ENCODE peak calls at places on chromosomes 11 and 22, in five cellular contexts. N is brain microvascular endothelial cell, K is H9, M is HFFc6, Z is left cardiac atrium. U is an unnamed sample.

GRCh38 chr11:68117896-68118470 is 3.2 kb downstream of the CHKA start:
- DNase-seq in M (no peak), N (no peak), Z (no peak), K (peak; percentile 54), U (no peak)

GRCh38 chr11:33723238-33723881 is 12.9 kb downstream of the CD59 start:
- DNase-seq in Z (peak; percentile 64), N (peak; percentile 95), M (peak; percentile 74), K (no peak), U (peak; percentile 98)

GRCh38 chr11:75339685-75340409 is 11.6 kb downstream of the ARRB1 start:
- DNase-seq in K (no peak), Z (no peak), N (no peak), M (no peak), U (peak; percentile 33)

GRCh38 chr11:36478700-36479329 is 31.3 kb downstream of the TRAF6 start:
- DNase-seq in N (peak; percentile 55), M (peak; percentile 54), K (no peak), Z (no peak), U (peak; percentile 76)

GRCh38 chr22:29310863-29311339 is 4.5 kb downstream of the GAS2L1 start:
- DNase-seq in K (peak; percentile 84), M (peak; percentile 97), Z (peak; percentile 96), N (peak; percentile 98), U (peak; percentile 99)

GRCh38 chr11:47907499-47907898 is 59.3 kb upstream of the NUP160 start:
- DNase-seq in N (peak; percentile 46), Z (no peak), K (no peak), M (no peak), U (peak; percentile 93)

GRCh38 chr22:30933457-30933856 is 35.1 kb downstream of the MORC2 start:
- DNase-seq in K (no peak), M (no peak), Z (no peak), N (no peak), U (no peak)

GRCh38 chr22:19691721-19692341 is 22.5 kb upstream of the SEPTIN5 start:
- DNase-seq in M (peak; percentile 25), Z (no peak), K (peak; percentile 63), N (peak; percentile 44), U (peak; percentile 76)

GRCh38 chr11:120590472-120590871 is 78.9 kb downstream of the GRIK4 start:
- DNase-seq in K (no peak), N (no peak), Z (no peak), M (no peak), U (no peak)

GRCh38 chr11:69195819-69196218 is 40.1 kb downstream of the SMIM38 start:
- DNase-seq in Z (no peak), K (no peak), N (no peak), M (no peak), U (no peak)

GRCh38 chr22:45972091-45972867 is 4.7 kb downstream of the WNT7B start:
- DNase-seq in M (no peak), Z (no peak), N (no peak), K (peak; percentile 49), U (no peak)

GRCh38 chr22:29096736-29097669 is 24.2 kb downstream of the KREMEN1 start:
- DNase-seq in Z (no peak), N (no peak), K (no peak), M (no peak), U (no peak)

GRCh38 chr22:50269573-50270301 is 443 bp downstream of the MAPK11 start:
- DNase-seq in N (no peak), K (no peak), M (no peak), Z (peak; percentile 76), U (peak; percentile 32)

GRCh38 chr11:118856314-118856713 is 27.4 kb upstream of the CXCR5 start:
- DNase-seq in K (no peak), N (no peak), Z (no peak), M (no peak), U (no peak)

GRCh38 chr11:1515082-1516060 is 28.8 kb upstream of the MOB2 start:
- DNase-seq in N (peak; percentile 54), K (peak; percentile 89), Z (peak; percentile 86), M (peak; percentile 43), U (peak; percentile 69)

GRCh38 chr11:76626921-76627391 is 43.6 kb downstream of the LRRC32 start:
- DNase-seq in Z (no peak), M (peak; percentile 25), K (no peak), N (peak; percentile 32), U (peak; percentile 46)

GRCh38 chr11:13120691-13121090 is 111.6 kb downstream of the RASSF10 start:
- DNase-seq in M (peak; percentile 69), Z (no peak), K (no peak), N (peak; percentile 15), U (peak; percentile 71)

GRCh38 chr11:67024410-67024809 is 1.5 kb downstream of the SYT12 start:
- DNase-seq in Z (no peak), M (no peak), K (no peak), N (no peak), U (no peak)

GRCh38 chr22:37370306-37370979 is 56.8 kb downstream of the ELFN2 start:
- DNase-seq in K (no peak), N (no peak), Z (peak; percentile 53), M (no peak), U (no peak)

GRCh38 chr11:13009476-13009920 is 382 bp downstream of the RASSF10 start:
- DNase-seq in Z (peak; percentile 21), M (no peak), N (no peak), K (no peak), U (peak; percentile 11)

GRCh38 chr22:18067548-18068341 is 10.0 kb upstream of the PEX26 start:
- DNase-seq in N (no peak), K (no peak), Z (no peak), M (no peak), U (no peak)

GRCh38 chr22:25919452-25919851 is 177.5 kb downstream of the MYO18B start:
- DNase-seq in K (no peak), Z (no peak), N (no peak), M (no peak), U (no peak)

GRCh38 chr22:47221840-47222615 is 459.6 kb downstream of the TBC1D22A start:
- DNase-seq in M (no peak), K (peak; percentile 5), N (no peak), Z (no peak), U (no peak)

GRCh38 chr11:119480375-119481020 is 57.5 kb upstream of the THY1 start:
- DNase-seq in N (no peak), Z (no peak), K (peak; percentile 21), M (no peak), U (no peak)

GRCh38 chr22:42905217-42905616 is 48.1 kb upstream of the ARFGAP3 start:
- DNase-seq in M (no peak), K (no peak), Z (no peak), N (no peak), U (no peak)

GRCh38 chr11:1917523-1918435 is 1.7 kb upstream of the TNNT3 start:
- DNase-seq in N (no peak), Z (no peak), K (peak; percentile 61), M (no peak), U (no peak)

GRCh38 chr11:18295316-18295715 is 26.6 kb downstream of the HPS5 start:
- DNase-seq in N (no peak), Z (no peak), K (no peak), M (no peak), U (no peak)

GRCh38 chr11:122721201-122721963 is 65.9 kb downstream of the UBASH3B start:
- DNase-seq in M (no peak), N (peak; percentile 59), K (no peak), Z (no peak), U (peak; percentile 32)

GRCh38 chr11:115199501-115199900 is 304.7 kb downstream of the CADM1 start:
- DNase-seq in Z (no peak), M (no peak), N (no peak), K (no peak), U (no peak)

GRCh38 chr22:45072322-45072903 is 62.6 kb upstream of the PHF21B start:
- DNase-seq in M (peak; percentile 45), K (peak; percentile 90), N (peak; percentile 54), Z (peak; percentile 42), U (peak; percentile 27)

GRCh38 chr11:119673389-119674336 is 55.3 kb downstream of the NECTIN1 start:
- DNase-seq in N (no peak), M (no peak), Z (no peak), K (no peak), U (no peak)

GRCh38 chr11:43920598-43921419 is 21.6 kb upstream of the C11orf96 start:
- DNase-seq in N (peak; percentile 100), M (peak; percentile 99), Z (peak; percentile 66), K (no peak), U (peak; percentile 100)

GRCh38 chr11:123516238-123516637 is 86.2 kb downstream of the GRAMD1B start:
- DNase-seq in N (no peak), M (no peak), K (no peak), Z (no peak), U (no peak)

GRCh38 chr11:106468091-106468490 is 390.6 kb downstream of the AASDHPPT start:
- DNase-seq in N (peak; percentile 81), M (peak; percentile 24), K (no peak), Z (no peak), U (peak; percentile 84)

GRCh38 chr11:1628506-1629325 is 859 bp upstream of the KRTAP5-5 start:
- DNase-seq in N (no peak), K (peak; percentile 84), M (no peak), Z (peak; percentile 58), U (peak; percentile 45)